ENCODE peak calls at places on chromosomes 16 and 17, in six cellular contexts. S is activated CD8-positive, alpha-beta memory T cell treated with anti-CD3 and anti-CD28 coated beads for 24 hours; W is T-helper 9 cell; Q is GM03348; C is NCI-H2171; R is T47D. I is an unnamed sample.

GRCh38 chr17:40986920-40987319 is 2.8 kb upstream of the KRT40 start:
- DNase-seq in W (no peak), S (no peak), Q (no peak), C (no peak), R (peak), I (no peak)

GRCh38 chr17:30790279-30790678 is 34.2 kb downstream of the CRLF3 start:
- DNase-seq in C (no peak), R (no peak), W (no peak), S (no peak), Q (no peak), I (peak)

GRCh38 chr17:78114831-78115723 is 13.5 kb downstream of the TMC6 start:
- DNase-seq in R (no peak), S (no peak), C (no peak), Q (no peak), W (no peak), I (no peak)

GRCh38 chr17:67514998-67515397 is 137.9 kb downstream of the PITPNC1 start:
- DNase-seq in R (peak), C (peak), S (no peak), Q (no peak), W (no peak), I (no peak)

GRCh38 chr17:17820457-17821158 is 16.2 kb downstream of the SREBF1 start:
- DNase-seq in C (no peak), S (no peak), W (no peak), R (no peak), Q (no peak), I (peak)

GRCh38 chr16:3009568-3010390 is 2.9 kb upstream of the CLDN9 start:
- DNase-seq in R (peak), C (no peak), W (no peak), S (no peak), Q (no peak), I (peak)

GRCh38 chr16:55042556-55043432 is 112.1 kb downstream of the IRX5 start:
- DNase-seq in R (no peak), W (no peak), Q (no peak), C (no peak), S (peak), I (no peak)

GRCh38 chr16:12002447-12003006 is 26.0 kb downstream of the SNX29 start:
- DNase-seq in C (peak), S (no peak), W (no peak), R (no peak), Q (peak), I (peak)